ENCODE peak calls at places on chromosomes 11 and 22, in ten cellular contexts. L is CD8-positive, alpha-beta memory T cell; R is fibroblast of lung; C is A549; T is BE2C; Y is sigmoid colon; F is prostate gland; D is CD4-positive, alpha-beta memory T cell; W is neuronal stem cell; S is CD8-positive, alpha-beta T cell. N is an unnamed sample. For H3K4me1, the result is how much of the 10 kb centered on the place peaks cover.

GRCh38 chr22:45783021-45783420 is 111.4 kb downstream of the ATXN10 start:
- DNase-seq in L (no peak), R (no peak), C (no peak), T (no peak), Y (no peak), F (no peak), D (no peak), W (no peak), S (no peak), N (no peak)

GRCh38 chr22:32761251-32761903 is 40.1 kb upstream of the TIMP3 start:
- DNase-seq in L (no peak), R (peak), C (no peak), T (no peak), Y (no peak), F (no peak), D (no peak), W (no peak), S (no peak), N (no peak)

GRCh38 chr11:45145421-45146071 is 893 bp upstream of the PRDM11 start:
- DNase-seq in L (no peak), R (peak), C (no peak), T (no peak), Y (peak), F (no peak), D (peak), W (peak), S (no peak), N (peak)

GRCh38 chr11:128359515-128359914 is 227.8 kb downstream of the ETS1 start:
- DNase-seq in L (no peak), R (peak), C (no peak), T (no peak), Y (no peak), F (no peak), D (no peak), W (no peak), S (no peak), N (no peak)

GRCh38 chr22:27224485-27225364 is 567.3 kb downstream of the MIAT start:
- DNase-seq in L (no peak), R (no peak), C (no peak), T (peak), Y (no peak), F (no peak), D (no peak), W (no peak), S (no peak), N (no peak)

GRCh38 chr22:49462795-49463194 is 364.9 kb downstream of the BRD1 start:
- DNase-seq in L (no peak), R (no peak), C (no peak), T (no peak), Y (no peak), F (no peak), D (no peak), W (no peak), S (no peak), N (no peak)

GRCh38 chr11:121467965-121468364 is 15.2 kb upstream of the SORL1-AS1 start:
- DNase-seq in L (peak), R (no peak), C (no peak), T (no peak), Y (no peak), F (peak), D (peak), W (no peak), S (peak), N (no peak)

GRCh38 chr22:46614070-46614931 is 5.9 kb upstream of the GRAMD4 start:
- DNase-seq in L (peak), R (no peak), C (no peak), T (no peak), Y (no peak), F (no peak), D (peak), W (no peak), S (peak), N (no peak)

GRCh38 chr22:49997221-49997599 is 15.4 kb downstream of the IL17REL start:
- DNase-seq in L (no peak), R (no peak), C (no peak), T (peak), Y (peak), F (no peak), D (no peak), W (no peak), S (no peak), N (peak)

GRCh38 chr11:112225753-112226061 is 521 bp upstream of the PTS start:
- DNase-seq in L (no peak), R (no peak), C (no peak), T (no peak), Y (peak), F (no peak), D (no peak), W (no peak), S (no peak), N (no peak)

GRCh38 chr22:24437820-24438328 is 10.5 kb downstream of the ADORA2A start:
- DNase-seq in L (no peak), R (no peak), C (no peak), T (peak), Y (no peak), F (no peak), D (no peak), W (no peak), S (no peak), N (no peak)

GRCh38 chr22:42299586-42300285 is 29.3 kb upstream of the TCF20 start:
- DNase-seq in L (peak), R (no peak), C (no peak), T (no peak), Y (no peak), F (no peak), D (peak), W (no peak), S (no peak), N (peak)

GRCh38 chr11:45155058-45155551 is 8.7 kb downstream of the PRDM11 start:
- DNase-seq in L (no peak), R (no peak), C (no peak), T (no peak), Y (peak), F (no peak), D (no peak), W (no peak), S (no peak), N (peak)

GRCh38 chr11:114366331-114367243 is 33.7 kb downstream of the C11orf71 start:
- DNase-seq in L (no peak), R (peak), C (no peak), T (no peak), Y (no peak), F (no peak), D (no peak), W (no peak), S (no peak), N (no peak)

GRCh38 chr22:43185860-43186261 is 1.1 kb downstream of the TTLL12 start:
- DNase-seq in L (no peak), R (peak), C (peak), T (peak), Y (peak), F (peak), D (no peak), W (no peak), S (no peak), N (peak)

GRCh38 chr11:18617688-18618340 is 16.3 kb downstream of the SPTY2D1 start:
- DNase-seq in L (no peak), R (peak), C (no peak), T (no peak), Y (no peak), F (no peak), D (peak), W (no peak), S (no peak), N (no peak)
- H3K4me1 ChIP-seq in L (under half), R (under half), C (under half), T (under half), Y (under half), F (under half), D (half or more), W (under half), S (under half), N (under half)

DNA sequence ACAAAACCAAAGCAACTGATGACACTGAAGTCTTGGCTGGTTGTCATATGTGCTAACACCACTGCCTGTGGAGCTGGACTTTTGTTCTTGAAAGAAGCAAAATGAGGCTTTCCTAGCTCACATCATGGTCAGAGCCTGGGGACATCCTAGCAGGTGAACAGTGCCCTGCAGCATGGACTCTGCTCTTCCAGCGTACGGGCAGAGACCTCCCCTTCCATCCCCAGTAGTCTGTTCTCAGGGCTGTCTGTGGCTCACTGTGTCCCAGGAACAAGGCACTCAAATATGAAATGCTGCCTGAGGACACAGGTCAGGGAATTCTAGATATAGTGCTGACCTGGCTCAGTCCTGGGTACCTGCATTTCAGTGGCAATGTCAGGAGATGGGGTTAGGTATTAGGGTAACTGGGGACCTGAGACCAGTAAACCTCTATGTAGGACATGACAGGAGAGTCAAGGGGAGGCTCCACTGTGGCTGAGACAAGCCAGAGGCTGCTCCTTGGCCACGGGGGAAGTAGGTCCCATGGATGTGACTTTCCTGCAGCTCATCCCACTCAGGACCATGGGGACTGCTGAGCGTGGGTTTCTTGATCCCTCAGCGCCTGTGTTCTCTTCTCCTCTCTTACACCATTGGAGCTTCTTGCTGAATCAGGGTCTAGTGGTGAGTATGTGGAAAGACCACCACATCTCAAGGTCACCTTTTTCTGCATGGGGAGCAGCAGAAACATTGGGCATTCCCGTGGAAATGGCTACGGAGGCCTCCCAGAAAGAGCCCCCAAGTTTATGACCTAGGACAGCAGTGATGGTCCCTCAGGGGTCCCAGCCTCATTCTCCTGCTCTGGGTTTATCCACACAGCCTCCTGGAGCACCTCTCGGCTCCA is 80.1 kb downstream of the ZNF280B start:
- DNase-seq in L (no peak), R (no peak), C (no peak), T (no peak), Y (no peak), F (no peak), D (no peak), W (no peak), S (no peak), N (no peak)
- H3K4me1 ChIP-seq in L (under half), R (under half), C (under half), T (under half), Y (under half), F (under half), D (under half), W (under half), S (under half), N (under half)

GRCh38 chr11:69300124-69301032 is 6.4 kb downstream of the MYEOV start:
- DNase-seq in L (no peak), R (no peak), C (no peak), T (no peak), Y (no peak), F (no peak), D (no peak), W (no peak), S (no peak), N (no peak)

GRCh38 chr11:69301491-69302401 is 7.8 kb downstream of the MYEOV start:
- DNase-seq in L (no peak), R (peak), C (peak), T (peak), Y (no peak), F (no peak), D (no peak), W (no peak), S (no peak), N (peak)

GRCh38 chr11:69299572-69299971 is 5.6 kb downstream of the MYEOV start:
- DNase-seq in L (no peak), R (no peak), C (no peak), T (no peak), Y (no peak), F (no peak), D (no peak), W (no peak), S (no peak), N (no peak)

GRCh38 chr11:69302447-69302846 is 8.5 kb downstream of the MYEOV start:
- DNase-seq in L (no peak), R (no peak), C (no peak), T (no peak), Y (no peak), F (no peak), D (no peak), W (no peak), S (no peak), N (no peak)

GRCh38 chr11:69301033-69301490 is 7.1 kb downstream of the MYEOV start:
- DNase-seq in L (no peak), R (no peak), C (no peak), T (no peak), Y (no peak), F (no peak), D (no peak), W (no peak), S (no peak), N (no peak)
- H3K4me1 ChIP-seq in L (under half), R (half or more), C (half or more), T (under half), Y (under half), F (under half), D (under half), W (under half), S (under half), N (under half)

DNA sequence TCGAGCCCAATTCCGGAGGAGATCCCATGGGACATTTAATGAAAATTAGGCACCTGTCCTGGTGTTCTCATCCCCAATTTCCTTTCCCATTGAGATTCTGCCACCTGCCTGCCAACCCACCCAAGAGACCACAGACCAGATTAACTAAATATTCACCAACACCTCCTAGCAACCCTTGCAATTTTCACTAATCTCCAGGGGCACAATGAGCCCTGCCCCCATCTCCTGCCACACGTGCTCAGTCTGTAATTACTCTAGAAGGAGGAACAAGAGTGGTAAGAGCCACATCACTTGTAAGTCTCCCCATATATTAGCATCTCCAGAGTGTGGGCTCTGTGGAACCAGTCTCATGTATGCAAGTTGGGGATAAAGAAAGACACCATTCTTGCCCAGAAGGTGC is 38.0 kb downstream of the IL18BP start:
- DNase-seq in L (no peak), R (no peak), C (no peak), T (no peak), Y (no peak), F (no peak), D (no peak), W (no peak), S (no peak), N (no peak)
- H3K4me1 ChIP-seq in L (half or more), R (under half), C (under half), T (under half), Y (under half), F (under half), D (half or more), W (under half), S (half or more), N (half or more)

GRCh38 chr11:64768300-64768694 is 8.5 kb upstream of the PYGM start:
- DNase-seq in L (no peak), R (no peak), C (no peak), T (no peak), Y (no peak), F (no peak), D (no peak), W (no peak), S (no peak), N (no peak)

GRCh38 chr11:64766881-64767280 is 7.1 kb upstream of the PYGM start:
- DNase-seq in L (no peak), R (no peak), C (no peak), T (no peak), Y (peak), F (no peak), D (no peak), W (no peak), S (no peak), N (no peak)

GRCh38 chr11:64767344-64768299 is 7.8 kb upstream of the PYGM start:
- DNase-seq in L (peak), R (peak), C (no peak), T (peak), Y (peak), F (no peak), D (peak), W (peak), S (peak), N (peak)

GRCh38 chr11:64770120-64770519 is 8.2 kb downstream of the SF1 start:
- DNase-seq in L (no peak), R (no peak), C (no peak), T (no peak), Y (peak), F (no peak), D (no peak), W (no peak), S (no peak), N (no peak)

GRCh38 chr11:64769283-64769682 is 9.1 kb downstream of the SF1 start:
- DNase-seq in L (no peak), R (no peak), C (no peak), T (no peak), Y (no peak), F (no peak), D (no peak), W (no peak), S (no peak), N (no peak)
- H3K4me1 ChIP-seq in L (half or more), R (under half), C (under half), T (under half), Y (under half), F (under half), D (half or more), W (under half), S (half or more), N (half or more)

GRCh38 chr11:67376873-67377808 is 3.7 kb upstream of the CLCF1 start:
- DNase-seq in L (no peak), R (no peak), C (no peak), T (no peak), Y (no peak), F (no peak), D (no peak), W (no peak), S (no peak), N (no peak)

GRCh38 chr11:67381244-67381972 is 8.0 kb upstream of the CLCF1 start:
- DNase-seq in L (no peak), R (no peak), C (no peak), T (no peak), Y (peak), F (no peak), D (no peak), W (no peak), S (no peak), N (no peak)

GRCh38 chr11:67376421-67376820 is 3.0 kb upstream of the CLCF1 start:
- DNase-seq in L (no peak), R (no peak), C (no peak), T (no peak), Y (no peak), F (no peak), D (no peak), W (no peak), S (no peak), N (no peak)

GRCh38 chr11:67378544-67378943 is 5.1 kb upstream of the CLCF1 start:
- DNase-seq in L (no peak), R (no peak), C (no peak), T (no peak), Y (no peak), F (no peak), D (no peak), W (no peak), S (no peak), N (no peak)

DNA sequence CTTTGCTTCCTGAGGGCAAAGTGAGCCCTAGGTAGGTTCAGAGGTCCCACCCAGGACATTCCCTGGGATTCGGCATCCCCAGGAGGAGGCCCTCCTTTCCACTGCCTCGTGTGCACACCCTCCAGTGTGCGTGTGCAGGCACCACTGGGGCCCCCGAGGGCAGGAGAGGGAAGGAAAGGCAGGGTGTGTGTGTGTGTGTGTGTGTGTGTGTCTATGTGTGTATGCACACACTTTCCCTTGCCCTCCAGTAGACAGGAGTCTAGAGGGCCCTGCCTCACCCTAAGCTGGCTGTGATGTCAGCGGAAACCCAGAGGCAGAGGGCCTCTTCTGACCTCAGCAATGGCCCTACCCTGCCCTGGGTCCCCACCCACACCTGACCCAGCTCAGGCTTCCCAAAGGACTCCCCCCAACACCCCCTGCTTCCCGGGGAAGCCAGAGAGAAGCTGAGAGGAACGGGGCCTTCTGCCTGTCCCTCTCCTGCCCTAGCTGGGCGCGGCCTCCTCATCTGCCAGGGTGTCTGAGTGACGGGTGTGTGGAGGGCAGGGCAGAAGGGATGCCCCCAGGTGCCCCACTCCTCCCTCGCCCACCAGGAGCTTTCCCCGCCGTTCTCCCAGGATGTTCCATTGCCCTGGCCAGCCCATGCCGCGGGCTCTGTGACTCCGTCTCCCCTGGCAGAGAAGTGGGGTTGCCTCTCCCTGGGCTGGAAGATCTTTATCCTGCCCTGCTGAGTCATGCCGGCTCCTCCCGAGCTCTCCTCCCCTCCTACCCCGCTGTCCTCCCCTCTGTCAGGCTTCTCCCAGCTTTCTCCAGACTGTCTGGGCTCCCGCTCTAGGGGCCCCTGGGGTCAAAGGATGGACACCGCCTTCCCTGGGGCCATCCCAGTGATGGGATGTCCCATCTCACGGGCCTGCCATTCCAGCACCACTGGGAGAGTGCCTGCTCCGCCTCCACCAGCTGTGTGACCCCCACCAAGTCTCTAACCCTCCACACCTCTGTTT is 6.0 kb upstream of the CLCF1 start:
- DNase-seq in L (no peak), R (peak), C (peak), T (no peak), Y (no peak), F (no peak), D (no peak), W (no peak), S (no peak), N (no peak)
- H3K4me1 ChIP-seq in L (under half), R (under half), C (half or more), T (under half), Y (under half), F (under half), D (under half), W (under half), S (under half), N (under half)

GRCh38 chr11:35153280-35153679 is 14.3 kb downstream of the CD44 start:
- DNase-seq in L (no peak), R (no peak), C (no peak), T (no peak), Y (no peak), F (no peak), D (no peak), W (no peak), S (no peak), N (no peak)
- H3K4me1 ChIP-seq in L (half or more), R (under half), C (half or more), T (under half), Y (under half), F (under half), D (half or more), W (under half), S (half or more), N (half or more)

GRCh38 chr22:48257690-48258065 is 1495.2 kb downstream of the TBC1D22A start:
- DNase-seq in L (no peak), R (no peak), C (no peak), T (no peak), Y (no peak), F (no peak), D (no peak), W (no peak), S (no peak), N (no peak)
- H3K4me1 ChIP-seq in L (under half), R (under half), C (under half), T (under half), Y (under half), F (under half), D (under half), W (under half), S (under half), N (under half)

N was measured in stomach.